ENCODE peak calls at places on chromosomes 11 and 22, in six cellular contexts. L is IMR-90, F is H9, M is H1, R is neuronal stem cell, X is mesenchymal stem cell. V is an unnamed sample.

GRCh38 chr11:57224126-57224525 is 12.9 kb downstream of the APLNR start:
- DNase-seq in L (no peak), F (no peak), M (no peak), R (no peak), X (no peak), V (no peak)

GRCh38 chr11:42494459-42494858 is 817.3 kb upstream of the API5 start:
- DNase-seq in L (no peak), F (no peak), M (no peak), R (no peak), X (no peak), V (no peak)

GRCh38 chr11:131658414-131658813 is 288.0 kb downstream of the NTM start:
- DNase-seq in L (no peak), F (no peak), M (no peak), R (no peak), X (no peak), V (no peak)

GRCh38 chr22:18023509-18024275 is 669 bp downstream of the MICAL3 start:
- DNase-seq in L (peak), F (peak), M (peak), R (peak), X (peak), V (peak)

GRCh38 chr11:108500169-108500568 is 2.0 kb upstream of the POGLUT3 start:
- DNase-seq in L (no peak), F (no peak), M (no peak), R (no peak), X (no peak), V (no peak)

GRCh38 chr11:61552108-61552635 is 28.7 kb downstream of the SYT7 start:
- DNase-seq in L (no peak), F (no peak), M (no peak), R (no peak), X (no peak), V (no peak)

GRCh38 chr22:41206719-41207118 is 1.6 kb downstream of the L3MBTL2 start:
- DNase-seq in L (no peak), F (no peak), M (no peak), R (no peak), X (no peak), V (no peak)

GRCh38 chr11:66228521-66228920 is 39.9 kb upstream of the RAB1B start:
- DNase-seq in L (no peak), F (peak), M (no peak), R (no peak), X (no peak), V (peak)

GRCh38 chr11:65321828-65322495 is 7.3 kb downstream of the CDC42EP2 start:
- DNase-seq in L (no peak), F (no peak), M (no peak), R (no peak), X (no peak), V (no peak)

GRCh38 chr11:130002846-130003716 is 446 bp upstream of the PRDM10 start:
- DNase-seq in L (peak), F (peak), M (peak), R (peak), X (peak), V (peak)

GRCh38 chr11:130000552-130001176 is 2.0 kb downstream of the PRDM10 start:
- DNase-seq in L (no peak), F (no peak), M (no peak), R (no peak), X (no peak), V (no peak)

GRCh38 chr11:130001491-130002351 is 914 bp downstream of the PRDM10 start:
- DNase-seq in L (peak), F (peak), M (peak), R (peak), X (peak), V (peak)

GRCh38 chr11:130003717-130004001 is 1.0 kb upstream of the PRDM10 start:
- DNase-seq in L (no peak), F (no peak), M (no peak), R (no peak), X (no peak), V (no peak)

GRCh38 chr11:130002352-130002845 is at the start of gene PRDM10:
- DNase-seq in L (peak), F (peak), M (peak), R (peak), X (peak), V (peak)
- H2BK120ac ChIP-seq in L (peak), F (peak), M (peak), R (peak), X (peak), V (peak)

GRCh38 chr11:120197254-120197891 is 13.5 kb upstream of the OAF start:
- DNase-seq in L (no peak), F (peak), M (no peak), R (no peak), X (no peak), V (no peak)
- H3K14ac ChIP-seq in L (no peak), F (no peak), M (no peak), R (no peak), X (no peak), V (no peak)

GRCh38 chr22:26485013-26485412 is 1.3 kb downstream of the SRRD start:
- DNase-seq in L (no peak), F (no peak), M (no peak), R (no peak), X (peak), V (no peak)

GRCh38 chr22:26482171-26482570 is 1.4 kb downstream of the HPS4 start:
- DNase-seq in L (no peak), F (no peak), M (no peak), R (no peak), X (no peak), V (no peak)

GRCh38 chr22:26483043-26483438 is 542 bp downstream of the HPS4 start:
- DNase-seq in L (no peak), F (no peak), M (no peak), R (no peak), X (no peak), V (no peak)

GRCh38 chr22:26484360-26484706 is 656 bp downstream of the SRRD start:
- DNase-seq in L (peak), F (no peak), M (no peak), R (no peak), X (no peak), V (peak)

GRCh38 chr22:26483439-26484359 is at the start of the genes HPS4 and SRRD:
- DNase-seq in L (peak), F (peak), M (peak), R (peak), X (peak), V (peak)
- H4K8ac ChIP-seq in L (peak), F (no peak), M (peak), R (no peak), X (peak), V (peak)

GRCh38 chr22:49244466-49245420 is 582.9 kb downstream of the BRD1 start:
- DNase-seq in L (no peak), F (peak), M (peak), R (no peak), X (no peak), V (no peak)

GRCh38 chr22:49243335-49243734 is 584.3 kb downstream of the BRD1 start:
- DNase-seq in L (no peak), F (peak), M (peak), R (no peak), X (no peak), V (no peak)

GRCh38 chr22:49251371-49251770 is 576.3 kb downstream of the BRD1 start:
- DNase-seq in L (no peak), F (peak), M (no peak), R (no peak), X (no peak), V (no peak)

GRCh38 chr22:49243965-49244364 is 583.7 kb downstream of the BRD1 start:
- DNase-seq in L (no peak), F (peak), M (peak), R (no peak), X (no peak), V (no peak)

GRCh38 chr22:49247194-49247924 is 580.3 kb downstream of the BRD1 start:
- DNase-seq in L (no peak), F (peak), M (peak), R (no peak), X (no peak), V (no peak)
- H2BK120ac ChIP-seq in L (no peak), F (no peak), M (no peak), R (no peak), X (no peak), V (no peak)

GRCh38 chr11:8032576-8033311 is 45.6 kb downstream of the EIF3F start:
- DNase-seq in L (no peak), F (no peak), M (no peak), R (no peak), X (no peak), V (no peak)
- H3K14ac ChIP-seq in L (no peak), F (no peak), M (no peak), R (peak), X (no peak), V (no peak)

GRCh38 chr11:35677904-35678303 is 15.3 kb downstream of the TRIM44 start:
- DNase-seq in L (peak), F (no peak), M (no peak), R (no peak), X (no peak), V (no peak)
- H4K8ac ChIP-seq in L (no peak), F (no peak), M (no peak), R (no peak), X (no peak), V (no peak)

GRCh38 chr22:35835998-35836691 is 118.5 kb downstream of the APOL5 start:
- DNase-seq in L (peak), F (peak), M (no peak), R (peak), X (peak), V (peak)
- H2BK120ac ChIP-seq in L (peak), F (no peak), M (peak), R (no peak), X (no peak), V (peak)

DNA sequence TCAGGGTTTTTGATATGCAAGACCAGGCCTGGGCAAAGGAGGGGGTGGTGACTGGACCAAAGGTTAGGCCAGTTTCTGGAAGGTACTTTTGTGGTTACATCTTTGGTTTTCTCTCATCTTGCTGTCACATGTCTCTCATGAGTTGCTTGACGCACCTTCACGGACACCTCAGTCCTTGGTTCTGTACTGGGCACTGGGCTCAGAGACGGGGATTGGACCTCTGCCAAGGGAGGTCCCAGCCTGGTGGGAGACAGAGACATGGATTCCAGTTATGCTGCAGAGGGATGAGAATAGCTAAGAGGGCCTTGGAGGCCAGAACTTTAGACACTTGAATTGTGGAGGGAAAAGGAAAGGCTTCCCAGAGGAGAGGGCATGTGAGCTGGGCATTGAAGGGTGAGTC is 1.7 kb downstream of the USP35 start:
- DNase-seq in L (no peak), F (no peak), M (no peak), R (no peak), X (peak), V (no peak)
- H3K14ac ChIP-seq in L (no peak), F (no peak), M (no peak), R (no peak), X (no peak), V (peak)

GRCh38 chr11:6418958-6419611 is at the start of gene APBB1:
- DNase-seq in L (peak), F (peak), M (peak), R (peak), X (peak), V (peak)
- H4K8ac ChIP-seq in L (peak), F (no peak), M (peak), R (peak), X (peak), V (peak)

DNA sequence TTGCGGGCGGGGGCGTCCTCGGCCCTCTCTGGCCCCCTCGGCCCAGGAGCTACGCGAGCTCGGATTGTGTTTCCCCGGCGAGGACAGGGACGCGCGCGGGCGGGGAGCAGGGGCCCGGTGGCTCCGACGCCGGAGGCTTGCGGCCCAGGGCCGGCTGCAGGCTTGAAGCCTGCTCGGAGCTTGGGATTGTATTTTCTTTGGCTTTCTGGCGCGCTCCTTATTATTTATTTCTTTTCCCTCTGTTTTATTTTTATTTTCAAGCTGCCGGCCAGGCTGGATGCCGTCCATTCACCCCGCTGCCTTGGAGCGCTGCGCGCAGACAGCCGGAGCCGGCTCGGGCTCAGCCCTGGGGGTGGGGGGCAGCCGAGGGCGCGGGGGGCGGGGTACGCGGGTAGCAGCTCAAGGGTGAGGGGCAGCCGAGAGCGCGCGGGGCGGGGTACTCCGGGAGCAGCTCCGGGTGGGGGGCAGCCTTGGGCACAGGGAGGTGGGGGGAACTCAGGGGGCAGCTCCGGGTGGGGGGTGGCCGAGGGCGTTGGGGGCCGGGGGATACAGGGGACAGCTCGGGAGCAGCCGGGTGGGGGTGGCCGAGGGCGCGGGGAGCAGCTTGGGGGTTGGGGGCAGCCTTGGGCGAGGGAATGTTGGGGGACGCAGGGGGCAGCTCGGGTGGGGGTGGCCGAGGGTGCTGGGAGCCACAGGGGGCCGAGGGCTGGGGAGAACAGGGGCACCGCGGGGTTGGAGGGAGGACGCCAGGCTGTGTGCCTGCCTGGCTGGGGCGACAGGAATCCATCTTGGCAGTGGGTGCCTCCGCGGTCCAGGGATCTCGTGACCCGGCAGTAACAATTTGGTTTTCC is 42.7 kb downstream of the KCNJ1 start:
- DNase-seq in L (no peak), F (no peak), M (peak), R (no peak), X (no peak), V (no peak)
- H2BK120ac ChIP-seq in L (no peak), F (no peak), M (no peak), R (no peak), X (no peak), V (peak)